ENCODE peak calls at places on chromosome 18, in four cellular contexts. D is keratinocyte, Y is choroid plexus epithelial cell, C is dorsolateral prefrontal cortex. X is an unnamed sample.
A peak's percentile ranks its signal among the peaks of the same experiment; 100 is the strongest.

GRCh38 chr18:60861575-60861974 is 471.7 kb upstream of the CDH20 start:
- DNase-seq in C (no peak), Y (peak; percentile 89), D (no peak), X (no peak)

GRCh38 chr18:5964996-5965395 is 69.7 kb upstream of the TMEM200C start:
- DNase-seq in Y (no peak), C (no peak), D (no peak), X (no peak)

GRCh38 chr18:64219511-64219910 is 70.6 kb upstream of the LINC00305 start:
- DNase-seq in Y (no peak), C (no peak), D (no peak), X (no peak)

GRCh38 chr18:12377556-12378553 is 828 bp upstream of the AFG3L2 start:
- DNase-seq in Y (peak; percentile 100), D (peak; percentile 94), C (no peak), X (peak; percentile 88)

GRCh38 chr18:26465431-26465830 is 82.9 kb downstream of the KCTD1 start:
- DNase-seq in D (no peak), Y (no peak), C (no peak), X (no peak)

GRCh38 chr18:74115046-74115445 is 32.6 kb downstream of the FBXO15 start:
- DNase-seq in Y (peak; percentile 57), C (no peak), D (no peak), X (peak; percentile 33)

GRCh38 chr18:59833785-59834184 is 66.0 kb upstream of the PMAIP1 start:
- DNase-seq in C (no peak), D (no peak), Y (no peak), X (no peak)

GRCh38 chr18:76953186-76953982 is 131.0 kb downstream of the ZNF236 start:
- DNase-seq in C (peak; percentile 45), D (no peak), Y (peak; percentile 59), X (no peak)

GRCh38 chr18:11512096-11513030 is 97.0 kb upstream of the SLC35G4 start:
- DNase-seq in D (no peak), C (no peak), Y (peak; percentile 68), X (no peak)

GRCh38 chr18:79898952-79899608 is 52.4 kb downstream of the SLC66A2 start:
- DNase-seq in C (no peak), D (no peak), Y (no peak), X (no peak)

GRCh38 chr18:69400976-69401474 is 337 bp downstream of the DOK6 start:
- DNase-seq in D (no peak), C (no peak), Y (peak; percentile 46), X (no peak)

GRCh38 chr18:13272411-13272810 is 53.9 kb downstream of the LDLRAD4 start:
- DNase-seq in C (no peak), Y (no peak), D (no peak), X (no peak)

GRCh38 chr18:79507546-79508480 is 112.1 kb downstream of the NFATC1 start:
- DNase-seq in C (peak; percentile 55), Y (peak; percentile 62), D (no peak), X (no peak)

GRCh38 chr18:48129621-48130082 is 199.2 kb upstream of the SMAD2 start:
- DNase-seq in D (no peak), C (no peak), Y (no peak), X (no peak)

GRCh38 chr18:10793730-10794370 is 268.0 kb downstream of the NAPG start:
- DNase-seq in C (no peak), Y (peak; percentile 12), D (no peak), X (no peak)

GRCh38 chr18:32091724-32092421 is at the start of gene RNF138:
- DNase-seq in C (peak; percentile 87), D (peak; percentile 9), Y (peak; percentile 87), X (peak; percentile 14)

GRCh38 chr18:22607284-22607635 is 189.5 kb upstream of the CTAGE1 start:
- DNase-seq in D (no peak), Y (no peak), C (no peak), X (no peak)

GRCh38 chr18:47149457-47150028 is 757 bp downstream of the HDHD2 start:
- DNase-seq in Y (no peak), C (no peak), D (no peak), X (no peak)

GRCh38 chr18:57898506-57899124 is 95.5 kb upstream of the ATP8B1 start:
- DNase-seq in Y (peak; percentile 75), C (no peak), D (peak; percentile 52), X (peak; percentile 88)

GRCh38 chr18:21450913-21451312 is 149.6 kb downstream of the ESCO1 start:
- DNase-seq in D (no peak), Y (no peak), C (no peak), X (no peak)

GRCh38 chr18:1013951-1014350 is 109.3 kb downstream of the ADCYAP1 start:
- DNase-seq in Y (no peak), C (no peak), D (no peak), X (no peak)

GRCh38 chr18:25832008-25832604 is 258.3 kb downstream of the SS18 start:
- DNase-seq in D (no peak), C (peak; percentile 47), Y (peak; percentile 77), X (no peak)

GRCh38 chr18:51943281-51943680 is 396.7 kb upstream of the DCC start:
- DNase-seq in D (no peak), Y (no peak), C (no peak), X (no peak)

GRCh38 chr18:67410671-67411070 is 105.8 kb downstream of the DSEL start:
- DNase-seq in C (no peak), Y (peak; percentile 63), D (no peak), X (no peak)

GRCh38 chr18:39296293-39296888 is 1730.8 kb upstream of the CELF4 start:
- DNase-seq in D (no peak), C (no peak), Y (no peak), X (no peak)

GRCh38 chr18:28359177-28359576 is 182.2 kb upstream of the CDH2 start:
- DNase-seq in Y (no peak), C (no peak), D (no peak), X (no peak)

GRCh38 chr18:31101148-31102019 is 837 bp downstream of the DSC2 start:
- DNase-seq in C (peak; percentile 57), Y (no peak), D (no peak), X (no peak)

GRCh38 chr18:37778417-37779165 is 213.0 kb upstream of the CELF4 start:
- DNase-seq in Y (peak; percentile 32), C (peak; percentile 86), D (no peak), X (no peak)

GRCh38 chr18:76955529-76956170 is 133.3 kb downstream of the ZNF236 start:
- DNase-seq in D (no peak), Y (no peak), C (no peak), X (no peak)

GRCh38 chr18:58505181-58505580 is 123.7 kb downstream of the ALPK2 start:
- DNase-seq in Y (no peak), D (no peak), C (no peak), X (no peak)

GRCh38 chr18:69230204-69230603 is 170.5 kb upstream of the DOK6 start:
- DNase-seq in C (no peak), Y (no peak), D (no peak), X (no peak)

GRCh38 chr18:60024345-60024744 is 124.5 kb downstream of the PMAIP1 start:
- DNase-seq in C (no peak), Y (no peak), D (no peak), X (no peak)

GRCh38 chr18:23593720-23594119 is 7.4 kb upstream of the NPC1 start:
- DNase-seq in C (no peak), D (peak; percentile 65), Y (peak; percentile 80), X (peak; percentile 79)

GRCh38 chr18:7090771-7091170 is 26.8 kb downstream of the LAMA1 start:
- DNase-seq in C (no peak), Y (peak; percentile 67), D (no peak), X (no peak)

GRCh38 chr18:61334951-61335736 is 1.9 kb downstream of the CDH20 start:
- DNase-seq in C (peak; percentile 17), D (no peak), Y (peak; percentile 12), X (no peak)

GRCh38 chr18:79515944-79516351 is 120.2 kb downstream of the NFATC1 start:
- DNase-seq in Y (peak; percentile 14), C (peak; percentile 4), D (no peak), X (no peak)

GRCh38 chr18:3966246-3966984 is 488.7 kb downstream of the DLGAP1 start:
- DNase-seq in D (no peak), C (no peak), Y (no peak), X (no peak)

GRCh38 chr18:26642461-26643348 is 94.4 kb upstream of the KCTD1 start:
- DNase-seq in Y (no peak), D (no peak), C (no peak), X (no peak)

GRCh38 chr18:44320619-44321460 is 359.8 kb upstream of the SETBP1 start:
- DNase-seq in D (no peak), Y (no peak), C (no peak), X (no peak)
- TF ChIP-seq CTCF in D (no peak), Y (no peak), C (no peak), X (no peak)

GRCh38 chr18:55069497-55069896 is 110.2 kb upstream of the CCDC68 start:
- DNase-seq in Y (no peak), D (no peak), C (no peak), X (no peak)

GRCh38 chr18:55064073-55064472 is 104.8 kb upstream of the CCDC68 start:
- DNase-seq in Y (no peak), D (no peak), C (no peak), X (no peak)

GRCh38 chr18:55064760-55065159 is 105.5 kb upstream of the CCDC68 start:
- DNase-seq in D (no peak), Y (no peak), C (no peak), X (no peak)
- H3K4me3 ChIP-seq in D (no peak overlapping the region), Y (no peak overlapping the region), C (no peak overlapping the region), X (no peak overlapping the region)

DNA sequence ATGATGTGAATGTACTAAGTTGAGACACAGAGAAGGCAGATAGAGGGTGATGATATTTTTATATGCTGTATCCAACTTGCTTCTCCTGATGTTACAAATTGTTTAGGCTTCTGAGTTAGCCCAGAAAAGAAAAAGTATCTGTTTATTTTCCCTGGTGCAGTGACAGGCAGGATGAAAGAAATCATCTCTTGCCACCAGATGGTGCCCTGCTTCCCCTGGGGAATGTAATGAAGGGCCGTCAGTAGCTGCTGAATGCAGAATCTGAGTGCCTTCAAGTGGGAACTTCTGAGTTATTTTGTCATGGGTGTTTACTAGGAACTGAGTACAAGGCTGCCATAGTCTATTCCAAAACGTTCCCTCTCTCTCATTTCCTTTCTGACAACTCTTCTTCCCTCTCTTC is 525.6 kb downstream of the MBD2 start:
- DNase-seq in D (no peak), C (peak; percentile 59), Y (peak; percentile 75), X (peak; percentile 5)
- TF ChIP-seq CTCF in D (peak; percentile 31), C (peak; percentile 57), Y (peak; percentile 88), X (peak; percentile 65)

DNA sequence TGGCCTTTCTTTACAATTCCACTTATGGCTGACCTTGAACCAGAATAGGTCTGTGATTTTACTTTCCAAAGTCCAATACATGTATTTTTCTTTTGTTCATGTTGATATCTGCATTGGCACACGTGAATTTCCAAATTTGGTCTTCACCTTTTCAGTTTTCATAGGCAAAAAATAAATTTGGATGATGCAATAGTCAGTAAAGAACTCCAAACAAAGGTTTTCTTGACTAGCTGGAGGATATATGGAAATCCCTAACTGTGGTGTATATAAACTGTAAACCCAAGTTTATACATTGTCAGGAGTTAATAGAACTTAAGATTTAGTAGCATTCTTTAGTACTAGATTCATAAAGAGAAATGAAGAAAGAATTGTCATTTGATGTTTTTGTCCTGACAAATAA is 133.0 kb downstream of the BCL2 start:
- DNase-seq in Y (no peak), D (no peak), C (no peak), X (no peak)
- H3K4me3 ChIP-seq in Y (no peak overlapping the region), D (no peak overlapping the region), C (no peak overlapping the region), X (no peak overlapping the region)

DNA sequence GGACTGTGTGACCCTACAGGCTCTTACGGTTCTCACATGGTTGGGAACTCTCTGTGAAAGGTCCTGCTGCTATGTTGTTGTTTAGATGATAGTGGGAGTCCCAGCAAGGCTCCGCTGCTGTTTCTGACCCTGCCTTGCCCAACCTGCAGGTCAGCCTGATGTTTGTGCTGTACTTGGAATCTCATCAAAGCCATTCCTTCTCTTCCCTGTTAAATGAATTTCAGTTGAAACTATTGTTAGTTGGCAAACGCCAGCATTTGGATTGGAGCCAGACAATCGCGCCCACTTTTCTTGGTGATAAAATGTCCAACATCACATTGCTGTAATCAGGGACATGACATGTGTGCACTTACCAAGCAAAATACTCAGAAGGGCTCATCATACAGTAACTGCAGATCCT is 12.9 kb upstream of the TWSG1 start:
- DNase-seq in C (no peak), Y (peak; percentile 30), D (no peak), X (no peak)
- TF ChIP-seq CTCF in C (no peak), Y (no peak), D (no peak), X (no peak)